ENCODE peak calls at places on chromosome 10, in eight cellular contexts. U, L, I, X, S, Y, G and B are unnamed samples.

GRCh38 chr10:63210611-63211196 is 77.6 kb downstream of the NRBF2 start:
- DNase-seq in U (no peak), X (no peak), L (no peak), S (no peak), I (no peak), G (no peak), Y (no peak), B (peak; percentile 21)

GRCh38 chr10:10092581-10092980 is 925.1 kb upstream of the CELF2 start:
- DNase-seq in U (no peak), L (peak; percentile 2), I (peak; percentile 1), G (no peak), X (no peak), Y (no peak), S (no peak), B (no peak)

GRCh38 chr10:84693006-84693405 is 364.6 kb downstream of the CCSER2 start:
- DNase-seq in S (no peak), I (no peak), X (no peak), Y (no peak), U (no peak), G (no peak), L (no peak), B (no peak)

GRCh38 chr10:15046626-15047025 is 2.9 kb downstream of the OLAH start:
- DNase-seq in L (no peak), I (peak; percentile 61), X (no peak), U (no peak), G (no peak), S (no peak), Y (no peak), B (no peak)

GRCh38 chr10:97574374-97575100 is 2.0 kb downstream of the ANKRD2 start:
- DNase-seq in G (no peak), Y (peak; percentile 94), U (no peak), X (no peak), L (peak; percentile 58), I (no peak), S (peak; percentile 77), B (no peak)

GRCh38 chr10:89295597-89295996 is 6.2 kb upstream of the IFIT2 start:
- DNase-seq in L (no peak), I (peak; percentile 59), Y (no peak), U (no peak), S (no peak), G (no peak), X (no peak), B (no peak)

GRCh38 chr10:124717911-124718734 is 26.1 kb downstream of the FAM53B start:
- DNase-seq in L (no peak), Y (peak; percentile 93), U (no peak), I (no peak), S (no peak), X (no peak), G (peak; percentile 80), B (peak; percentile 56)

GRCh38 chr10:118101501-118101900 is 54.8 kb upstream of the RAB11FIP2 start:
- DNase-seq in U (no peak), S (no peak), G (no peak), Y (no peak), I (peak; percentile 67), X (no peak), L (no peak), B (no peak)

GRCh38 chr10:580796-581195 is 108.7 kb downstream of the DIP2C start:
- DNase-seq in S (no peak), U (no peak), Y (no peak), X (no peak), I (peak; percentile 66), L (no peak), G (no peak), B (no peak)

GRCh38 chr10:63129888-63130287 is 3.2 kb upstream of the NRBF2 start:
- DNase-seq in Y (no peak), X (no peak), L (peak; percentile 81), U (no peak), I (no peak), G (no peak), S (no peak), B (no peak)

GRCh38 chr10:5583525-5584175 is 58.9 kb downstream of the CALML3 start:
- DNase-seq in X (peak; percentile 45), U (peak; percentile 71), L (peak; percentile 79), I (no peak), Y (peak; percentile 98), S (peak; percentile 73), G (peak; percentile 57), B (no peak)

GRCh38 chr10:27542812-27543211 is 38.7 kb downstream of the RAB18 start:
- DNase-seq in X (no peak), Y (no peak), G (no peak), I (peak; percentile 5), L (no peak), U (no peak), S (no peak), B (no peak)

GRCh38 chr10:50517626-50518025 is 106.1 kb downstream of the SGMS1 start:
- DNase-seq in I (no peak), G (no peak), L (no peak), X (no peak), U (no peak), S (no peak), Y (no peak), B (no peak)

GRCh38 chr10:120946497-120946896 is 95.3 kb downstream of the WDR11 start:
- DNase-seq in L (no peak), U (no peak), S (no peak), I (no peak), G (no peak), X (no peak), Y (no peak), B (no peak)

GRCh38 chr10:79270471-79271246 is 76.6 kb upstream of the PPIF start:
- DNase-seq in G (no peak), I (no peak), S (no peak), X (no peak), Y (peak; percentile 23), L (no peak), U (peak; percentile 84), B (no peak)

GRCh38 chr10:114386446-114386845 is 17.9 kb downstream of the AFAP1L2 start:
- DNase-seq in U (peak; percentile 45), L (peak; percentile 35), S (no peak), Y (no peak), I (no peak), X (no peak), G (no peak), B (no peak)

GRCh38 chr10:71845410-71846406 is 5.3 kb downstream of the PSAP start:
- DNase-seq in I (no peak), X (no peak), Y (no peak), G (no peak), L (no peak), U (no peak), S (no peak), B (no peak)

GRCh38 chr10:100998991-100999741 is 442 bp upstream of the LZTS2 start:
- DNase-seq in I (no peak), L (peak; percentile 76), S (peak; percentile 92), X (peak; percentile 79), G (no peak), Y (peak; percentile 79), U (peak; percentile 93), B (peak; percentile 96)

GRCh38 chr10:3782456-3783312 is 2.3 kb downstream of the KLF6 start:
- DNase-seq in X (no peak), U (peak; percentile 91), Y (peak; percentile 57), L (no peak), I (peak; percentile 81), S (no peak), G (no peak), B (peak; percentile 77)

GRCh38 chr10:76126607-76127190 is 695.3 kb downstream of the LRMDA start:
- DNase-seq in G (no peak), U (no peak), I (no peak), Y (peak; percentile 24), L (no peak), X (no peak), S (no peak), B (no peak)

GRCh38 chr10:104920476-104920875 is 279.4 kb downstream of the SORCS3 start:
- DNase-seq in S (no peak), U (no peak), I (no peak), L (no peak), X (no peak), Y (no peak), G (no peak), B (no peak)

GRCh38 chr10:27240212-27240890 is at the start of gene ACBD5:
- DNase-seq in X (peak; percentile 72), Y (peak; percentile 93), L (peak; percentile 87), G (peak; percentile 54), S (peak; percentile 95), U (peak; percentile 96), I (peak; percentile 15), B (peak; percentile 74)

DNA sequence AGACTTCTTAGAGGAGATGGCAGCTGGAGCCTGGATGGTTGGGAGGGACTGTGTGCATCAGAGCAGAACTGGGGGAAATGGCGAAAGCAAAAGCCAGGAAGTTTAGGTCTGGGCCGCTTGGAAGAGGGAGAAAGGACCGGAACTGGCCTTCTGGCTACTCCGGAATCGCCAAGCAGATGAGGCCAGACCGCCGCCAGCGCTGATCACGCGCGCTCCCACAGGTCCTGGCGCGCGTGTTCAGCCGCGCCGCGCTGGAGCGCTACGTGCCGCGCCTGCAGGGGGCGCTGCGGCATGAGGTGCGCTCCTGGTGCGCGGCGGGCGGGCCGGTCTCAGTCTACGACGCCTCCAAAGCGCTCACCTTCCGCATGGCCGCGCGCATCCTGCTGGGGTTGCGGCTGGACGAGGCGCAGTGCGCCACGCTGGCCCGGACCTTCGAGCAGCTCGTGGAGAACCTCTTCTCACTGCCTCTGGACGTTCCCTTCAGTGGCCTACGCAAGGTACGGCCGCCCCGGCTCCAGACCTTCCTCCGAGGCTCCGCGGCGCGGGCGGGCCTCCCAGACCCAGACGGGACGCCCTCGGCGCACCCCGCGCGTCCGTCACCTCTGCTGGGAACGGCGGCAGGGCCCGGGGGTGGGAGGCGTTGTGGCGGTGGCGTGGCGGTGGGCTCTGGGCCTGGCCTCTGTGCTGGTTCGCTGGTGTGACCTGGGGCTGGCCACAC is 2.1 kb downstream of the CYP26C1 start:
- DNase-seq in X (no peak), I (no peak), U (no peak), L (peak; percentile 85), S (no peak), G (no peak), Y (peak; percentile 35), B (peak; percentile 83)
- TF ChIP-seq CTCF in X (peak; percentile 67), I (peak; percentile 48), U (no peak), L (peak; percentile 67), S (peak; percentile 82), G (peak; percentile 59), Y (no peak), B (peak; percentile 64)

GRCh38 chr10:82796510-82796909 is 921.5 kb downstream of the NRG3 start:
- DNase-seq in L (peak; percentile 29), I (no peak), G (no peak), Y (no peak), X (no peak), S (no peak), U (no peak), B (no peak)
- TF ChIP-seq CTCF in L (peak; percentile 53), I (peak; percentile 44), G (peak; percentile 30), Y (no peak), X (peak; percentile 71), S (peak; percentile 83), U (no peak), B (peak; percentile 40)

DNA sequence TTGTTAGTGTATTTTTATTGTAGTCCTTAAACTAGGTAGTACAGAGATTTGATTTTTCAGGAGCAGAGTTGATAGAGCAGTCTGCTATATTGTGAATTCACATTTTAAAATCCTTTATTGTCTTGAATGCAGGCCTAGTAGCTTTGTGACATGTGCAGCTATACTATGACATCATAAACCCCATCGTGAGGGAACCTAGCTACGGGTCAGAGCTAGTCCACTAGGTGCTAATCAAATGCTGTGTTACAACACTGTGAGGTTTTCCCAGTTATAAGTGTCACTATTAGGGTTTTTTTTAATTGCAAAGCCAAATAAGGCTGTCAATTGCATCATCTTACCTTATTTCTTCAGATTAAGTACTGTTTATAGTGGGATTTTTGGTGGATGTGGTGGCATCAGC is 40.7 kb downstream of the CREM start:
- DNase-seq in I (no peak), Y (no peak), S (no peak), X (no peak), L (no peak), G (no peak), U (no peak), B (no peak)
- TF ChIP-seq CTCF in I (no peak), Y (no peak), S (no peak), X (no peak), L (no peak), G (no peak), U (no peak), B (no peak)

GRCh38 chr10:23686722-23687121 is 247.8 kb downstream of the OTUD1 start:
- DNase-seq in G (no peak), L (peak; percentile 9), Y (no peak), I (no peak), X (no peak), S (no peak), U (no peak), B (no peak)
- TF ChIP-seq CTCF in G (no peak), L (no peak), Y (no peak), I (no peak), X (no peak), S (no peak), U (no peak), B (no peak)